ENCODE peak calls at places on chromosomes 5 and 9, in six cellular contexts. One of them, this sample, is unnamed.

GRCh38 chr5:87277279-87277835 is 9.7 kb downstream of the RASA1 start:
- DNase-seq in kidney epithelial cell: no peak
- DNase-seq in cardiac fibroblast: peak
- DNase-seq in B cell: no peak
- DNase-seq in testis: no peak
- DNase-seq in GM20000: no peak
- DNase-seq in this sample: no peak

GRCh38 chr9:82923410-82924242 is 139.3 kb downstream of the RASEF start:
- DNase-seq in kidney epithelial cell: peak
- DNase-seq in cardiac fibroblast: no peak
- DNase-seq in B cell: no peak
- DNase-seq in testis: no peak
- DNase-seq in GM20000: no peak
- DNase-seq in this sample: no peak

GRCh38 chr9:34025811-34026210 is 22.9 kb downstream of the UBAP2 start:
- DNase-seq in kidney epithelial cell: no peak
- DNase-seq in cardiac fibroblast: no peak
- DNase-seq in B cell: no peak
- DNase-seq in testis: no peak
- DNase-seq in GM20000: no peak
- DNase-seq in this sample: no peak

GRCh38 chr9:6197330-6197729 is 18.3 kb upstream of the IL33 start:
- DNase-seq in kidney epithelial cell: no peak
- DNase-seq in cardiac fibroblast: peak
- DNase-seq in B cell: no peak
- DNase-seq in testis: no peak
- DNase-seq in GM20000: no peak
- DNase-seq in this sample: no peak

GRCh38 chr9:4579011-4579410 is 83.1 kb upstream of the PLPP6 start:
- DNase-seq in kidney epithelial cell: no peak
- DNase-seq in cardiac fibroblast: no peak
- DNase-seq in B cell: no peak
- DNase-seq in testis: no peak
- DNase-seq in GM20000: no peak
- DNase-seq in this sample: no peak

GRCh38 chr9:4894076-4894475 is 91.0 kb upstream of the JAK2 start:
- DNase-seq in kidney epithelial cell: no peak
- DNase-seq in cardiac fibroblast: peak
- DNase-seq in B cell: no peak
- DNase-seq in testis: no peak
- DNase-seq in GM20000: no peak
- DNase-seq in this sample: no peak

GRCh38 chr5:53501054-53501453 is 20.6 kb downstream of the FST start:
- DNase-seq in kidney epithelial cell: no peak
- DNase-seq in cardiac fibroblast: no peak
- DNase-seq in B cell: no peak
- DNase-seq in testis: no peak
- DNase-seq in GM20000: no peak
- DNase-seq in this sample: no peak

GRCh38 chr9:129335456-129336129 is 157.5 kb upstream of the IER5L start:
- DNase-seq in kidney epithelial cell: no peak
- DNase-seq in cardiac fibroblast: no peak
- DNase-seq in B cell: no peak
- DNase-seq in testis: no peak
- DNase-seq in GM20000: no peak
- DNase-seq in this sample: no peak

GRCh38 chr9:131738838-131739191 is 1.1 kb downstream of the RAPGEF1 start:
- DNase-seq in kidney epithelial cell: no peak
- DNase-seq in cardiac fibroblast: no peak
- DNase-seq in B cell: no peak
- DNase-seq in testis: no peak
- DNase-seq in GM20000: no peak
- DNase-seq in this sample: no peak

GRCh38 chr9:81069923-81070322 is 619.4 kb downstream of the TLE1 start:
- DNase-seq in kidney epithelial cell: no peak
- DNase-seq in cardiac fibroblast: peak
- DNase-seq in B cell: no peak
- DNase-seq in testis: no peak
- DNase-seq in GM20000: no peak
- DNase-seq in this sample: no peak

GRCh38 chr9:111704503-111704902 is 43.1 kb downstream of the GNG10 start:
- DNase-seq in kidney epithelial cell: no peak
- DNase-seq in cardiac fibroblast: no peak
- DNase-seq in B cell: no peak
- DNase-seq in testis: no peak
- DNase-seq in GM20000: no peak
- DNase-seq in this sample: no peak

GRCh38 chr9:959105-959504 is 17.4 kb upstream of the DMRT3 start:
- DNase-seq in kidney epithelial cell: no peak
- DNase-seq in cardiac fibroblast: no peak
- DNase-seq in B cell: no peak
- DNase-seq in testis: no peak
- DNase-seq in GM20000: no peak
- DNase-seq in this sample: no peak

GRCh38 chr5:177098103-177098771 is 11.5 kb downstream of the FGFR4 start:
- DNase-seq in kidney epithelial cell: no peak
- DNase-seq in cardiac fibroblast: no peak
- DNase-seq in B cell: no peak
- DNase-seq in testis: no peak
- DNase-seq in GM20000: no peak
- DNase-seq in this sample: no peak

GRCh38 chr9:133713960-133714495 is 24.1 kb downstream of the SARDH start:
- DNase-seq in kidney epithelial cell: no peak
- DNase-seq in cardiac fibroblast: no peak
- DNase-seq in B cell: no peak
- DNase-seq in testis: no peak
- DNase-seq in GM20000: no peak
- DNase-seq in this sample: no peak

GRCh38 chr5:1523793-1524480 is at the start of gene LPCAT1:
- DNase-seq in kidney epithelial cell: no peak
- DNase-seq in cardiac fibroblast: peak
- DNase-seq in B cell: peak
- DNase-seq in testis: peak
- DNase-seq in GM20000: peak
- DNase-seq in this sample: peak

GRCh38 chr9:91426123-91426745 is 2.6 kb upstream of the NFIL3 start:
- DNase-seq in kidney epithelial cell: no peak
- DNase-seq in cardiac fibroblast: peak
- DNase-seq in B cell: peak
- DNase-seq in testis: peak
- DNase-seq in GM20000: peak
- DNase-seq in this sample: no peak

GRCh38 chr5:172437445-172438303 is 16.7 kb downstream of the SH3PXD2B start:
- DNase-seq in kidney epithelial cell: no peak
- DNase-seq in cardiac fibroblast: peak
- DNase-seq in B cell: no peak
- DNase-seq in testis: peak
- DNase-seq in GM20000: no peak
- DNase-seq in this sample: peak

GRCh38 chr9:79254900-79255651 is 316.7 kb upstream of the TLE4 start:
- DNase-seq in kidney epithelial cell: no peak
- DNase-seq in cardiac fibroblast: no peak
- DNase-seq in B cell: no peak
- DNase-seq in testis: no peak
- DNase-seq in GM20000: no peak
- DNase-seq in this sample: no peak
- TF ChIP-seq CTCF in kidney epithelial cell: peak
- TF ChIP-seq CTCF in cardiac fibroblast: peak
- TF ChIP-seq CTCF in B cell: no peak
- TF ChIP-seq CTCF in testis: no peak
- TF ChIP-seq CTCF in GM20000: no peak
- TF ChIP-seq CTCF in this sample: no peak

DNA sequence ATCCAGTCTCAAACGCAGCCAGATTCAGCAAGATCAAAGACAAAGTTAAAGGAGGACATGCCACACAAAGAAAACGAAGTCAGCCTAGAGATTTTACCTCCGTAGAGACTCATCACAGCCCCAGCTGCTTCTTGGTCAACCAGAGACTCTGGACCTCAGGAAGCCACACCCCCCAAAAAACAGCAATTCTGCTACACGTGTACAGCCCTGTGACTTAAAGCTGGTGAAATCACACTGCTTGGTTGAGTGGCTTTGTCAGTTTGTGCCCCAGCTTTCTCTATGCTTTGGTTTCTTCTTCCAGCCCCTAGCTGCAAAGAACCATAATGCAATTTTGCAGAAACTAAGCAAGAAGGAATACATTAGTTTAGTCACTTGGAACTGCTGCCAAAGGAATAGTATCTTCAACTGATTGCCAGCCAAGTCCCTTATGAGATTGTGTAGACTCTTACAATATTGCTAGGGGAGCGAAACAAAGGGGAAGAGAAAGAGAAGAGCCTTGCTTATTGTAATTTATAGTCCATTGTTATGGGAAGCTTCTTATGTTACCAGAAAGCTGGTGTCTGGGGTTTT is 158.8 kb upstream of the ZNF462 start:
- DNase-seq in kidney epithelial cell: no peak
- DNase-seq in cardiac fibroblast: peak
- DNase-seq in B cell: no peak
- DNase-seq in testis: no peak
- DNase-seq in GM20000: no peak
- DNase-seq in this sample: no peak
- TF ChIP-seq CTCF in kidney epithelial cell: no peak
- TF ChIP-seq CTCF in cardiac fibroblast: peak
- TF ChIP-seq CTCF in B cell: no peak
- TF ChIP-seq CTCF in testis: no peak
- TF ChIP-seq CTCF in GM20000: no peak
- TF ChIP-seq CTCF in this sample: no peak

GRCh38 chr5:98454407-98454806 is 319.1 kb upstream of the RGMB start:
- DNase-seq in kidney epithelial cell: no peak
- DNase-seq in cardiac fibroblast: peak
- DNase-seq in B cell: no peak
- DNase-seq in testis: no peak
- DNase-seq in GM20000: no peak
- DNase-seq in this sample: no peak

GRCh38 chr5:98455660-98456059 is 317.8 kb upstream of the RGMB start:
- DNase-seq in kidney epithelial cell: no peak
- DNase-seq in cardiac fibroblast: peak
- DNase-seq in B cell: no peak
- DNase-seq in testis: no peak
- DNase-seq in GM20000: no peak
- DNase-seq in this sample: no peak

GRCh38 chr5:98458004-98458403 is 315.5 kb upstream of the RGMB start:
- DNase-seq in kidney epithelial cell: no peak
- DNase-seq in cardiac fibroblast: peak
- DNase-seq in B cell: no peak
- DNase-seq in testis: no peak
- DNase-seq in GM20000: no peak
- DNase-seq in this sample: no peak

GRCh38 chr5:98453309-98453708 is 320.2 kb upstream of the RGMB start:
- DNase-seq in kidney epithelial cell: no peak
- DNase-seq in cardiac fibroblast: no peak
- DNase-seq in B cell: no peak
- DNase-seq in testis: no peak
- DNase-seq in GM20000: no peak
- DNase-seq in this sample: no peak

GRCh38 chr5:98454904-98455303 is 318.6 kb upstream of the RGMB start:
- DNase-seq in kidney epithelial cell: peak
- DNase-seq in cardiac fibroblast: peak
- DNase-seq in B cell: no peak
- DNase-seq in testis: no peak
- DNase-seq in GM20000: no peak
- DNase-seq in this sample: no peak
- TF ChIP-seq CTCF in kidney epithelial cell: peak
- TF ChIP-seq CTCF in cardiac fibroblast: peak
- TF ChIP-seq CTCF in B cell: no peak
- TF ChIP-seq CTCF in testis: no peak
- TF ChIP-seq CTCF in GM20000: no peak
- TF ChIP-seq CTCF in this sample: no peak

GRCh38 chr9:136346157-136346481 is 17.4 kb downstream of the DNLZ start:
- DNase-seq in kidney epithelial cell: no peak
- DNase-seq in cardiac fibroblast: no peak
- DNase-seq in B cell: no peak
- DNase-seq in testis: no peak
- DNase-seq in GM20000: no peak
- DNase-seq in this sample: no peak

GRCh38 chr9:136346927-136347465 is 16.5 kb downstream of the DNLZ start:
- DNase-seq in kidney epithelial cell: no peak
- DNase-seq in cardiac fibroblast: no peak
- DNase-seq in B cell: no peak
- DNase-seq in testis: no peak
- DNase-seq in GM20000: no peak
- DNase-seq in this sample: no peak

GRCh38 chr9:136344544-136345280 is 17.4 kb downstream of the GPSM1 start:
- DNase-seq in kidney epithelial cell: no peak
- DNase-seq in cardiac fibroblast: no peak
- DNase-seq in B cell: no peak
- DNase-seq in testis: no peak
- DNase-seq in GM20000: no peak
- DNase-seq in this sample: no peak

GRCh38 chr9:136343884-136344269 is 16.5 kb downstream of the GPSM1 start:
- DNase-seq in kidney epithelial cell: no peak
- DNase-seq in cardiac fibroblast: no peak
- DNase-seq in B cell: no peak
- DNase-seq in testis: no peak
- DNase-seq in GM20000: no peak
- DNase-seq in this sample: no peak

DNA sequence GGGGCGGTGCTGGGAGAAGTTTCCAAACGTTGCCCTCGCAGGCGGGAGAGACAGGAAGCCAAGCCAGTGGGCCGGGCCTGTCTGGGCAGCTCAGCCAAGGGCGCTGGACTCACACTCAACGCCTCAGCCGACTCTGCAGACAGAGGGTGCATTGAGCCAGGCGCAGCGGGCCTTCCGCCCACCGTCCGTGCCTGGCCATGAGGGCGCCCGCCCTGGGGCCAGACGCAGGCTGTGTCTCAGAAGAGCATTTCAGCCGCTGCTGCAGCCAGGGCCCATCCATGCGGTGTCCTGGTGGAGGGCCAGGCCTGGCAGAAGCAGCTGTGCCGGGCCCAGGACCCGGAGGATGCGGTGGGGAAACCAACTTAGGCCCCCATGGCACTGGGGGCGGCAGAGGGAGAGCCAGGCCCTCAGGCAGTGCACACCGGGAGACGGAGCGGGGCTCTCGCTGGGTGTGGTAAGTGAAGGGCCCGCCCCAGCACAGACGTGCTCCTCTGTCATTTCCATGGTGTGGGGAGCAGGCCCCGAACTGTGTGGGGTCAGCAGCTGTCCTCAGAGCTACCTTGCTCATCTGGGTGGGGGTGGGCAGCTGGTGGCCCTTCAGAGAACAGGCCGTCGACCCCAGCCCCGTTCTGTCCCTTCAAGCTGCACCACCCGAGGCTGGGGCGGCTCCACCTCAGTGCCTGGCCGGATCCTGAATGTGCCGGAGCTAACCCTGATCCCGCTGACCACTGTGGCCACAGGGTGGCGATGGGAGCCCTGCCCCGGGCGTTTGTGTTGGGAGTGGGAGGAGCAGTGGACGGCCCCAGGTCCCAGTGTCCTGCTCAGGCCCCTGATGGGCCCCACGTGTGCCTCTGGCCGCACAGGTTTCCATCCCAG is 18.0 kb downstream of the DNLZ start:
- DNase-seq in kidney epithelial cell: no peak
- DNase-seq in cardiac fibroblast: peak
- DNase-seq in B cell: no peak
- DNase-seq in testis: peak
- DNase-seq in GM20000: no peak
- DNase-seq in this sample: no peak
- TF ChIP-seq CTCF in kidney epithelial cell: peak
- TF ChIP-seq CTCF in cardiac fibroblast: peak
- TF ChIP-seq CTCF in B cell: no peak
- TF ChIP-seq CTCF in testis: peak
- TF ChIP-seq CTCF in GM20000: no peak
- TF ChIP-seq CTCF in this sample: no peak

GRCh38 chr5:120655828-120656435 is 191.8 kb downstream of the PRR16 start:
- DNase-seq in kidney epithelial cell: no peak
- DNase-seq in cardiac fibroblast: peak
- DNase-seq in B cell: no peak
- DNase-seq in testis: peak
- DNase-seq in GM20000: peak
- DNase-seq in this sample: peak
- TF ChIP-seq CTCF in kidney epithelial cell: peak
- TF ChIP-seq CTCF in cardiac fibroblast: peak
- TF ChIP-seq CTCF in B cell: peak
- TF ChIP-seq CTCF in testis: peak
- TF ChIP-seq CTCF in GM20000: peak
- TF ChIP-seq CTCF in this sample: peak

This sample was measured in mesothelial cell of epicardium.